ENCODE peak calls at places on chromosomes 12 and 14, in seven cellular contexts. T is HepG2, C is HCT116, N is K562, B is H1, Z is GM12878, M is SK-N-SH. U is an unnamed sample.

GRCh38 chr12:2876431-2877046 is 435 bp downstream of the FOXM1 start:
- DNase-seq in T (no peak), C (no peak), N (peak; percentile 47), B (no peak), Z (no peak), M (no peak), U (peak; percentile 31)

GRCh38 chr12:42213023-42213422 is 25.0 kb downstream of the YAF2 start:
- DNase-seq in T (no peak), C (no peak), N (no peak), B (no peak), Z (no peak), M (peak; percentile 51), U (no peak)

GRCh38 chr14:87055007-87055406 is 938.0 kb downstream of the GALC start:
- DNase-seq in T (no peak), C (no peak), N (no peak), B (no peak), Z (no peak), M (no peak), U (no peak)

GRCh38 chr12:126558219-126558618 is 1493.0 kb downstream of the AACS start:
- DNase-seq in T (no peak), C (no peak), N (no peak), B (no peak), Z (no peak), M (no peak), U (no peak)

GRCh38 chr14:74622257-74622656 is 10.2 kb upstream of the LTBP2 start:
- DNase-seq in T (no peak), C (no peak), N (no peak), B (no peak), Z (no peak), M (no peak), U (no peak)

GRCh38 chr14:77645520-77646230 is 29.2 kb upstream of the SPTLC2 start:
- DNase-seq in T (no peak), C (no peak), N (peak; percentile 37), B (no peak), Z (no peak), M (no peak), U (no peak)

GRCh38 chr12:80173465-80173864 is 74.1 kb downstream of the OTOGL start:
- DNase-seq in T (no peak), C (no peak), N (no peak), B (no peak), Z (no peak), M (no peak), U (no peak)

GRCh38 chr12:51428256-51428655 is 3.6 kb downstream of the SLC4A8 start:
- DNase-seq in T (no peak), C (no peak), N (no peak), B (no peak), Z (no peak), M (no peak), U (no peak)

GRCh38 chr14:85252011-85252410 is 277.9 kb upstream of the FLRT2 start:
- DNase-seq in T (no peak), C (no peak), N (no peak), B (no peak), Z (no peak), M (no peak), U (no peak)

GRCh38 chr12:54229624-54230212 is 40.9 kb upstream of the SMUG1 start:
- DNase-seq in T (no peak), C (peak; percentile 60), N (no peak), B (no peak), Z (no peak), M (no peak), U (no peak)

GRCh38 chr12:55940065-55940732 is 9.2 kb downstream of the DGKA start:
- DNase-seq in T (peak; percentile 69), C (peak; percentile 59), N (peak; percentile 87), B (peak; percentile 95), Z (peak; percentile 60), M (peak; percentile 90), U (peak; percentile 73)

GRCh38 chr12:96061864-96062453 is 26.6 kb upstream of the LTA4H start:
- DNase-seq in T (peak; percentile 54), C (peak; percentile 81), N (peak; percentile 59), B (peak; percentile 72), Z (peak; percentile 79), M (peak; percentile 69), U (peak; percentile 86)

GRCh38 chr12:109134186-109134917 is 18.0 kb downstream of the ACACB start:
- DNase-seq in T (no peak), C (peak; percentile 27), N (peak; percentile 65), B (peak; percentile 74), Z (no peak), M (peak; percentile 60), U (peak; percentile 52)

GRCh38 chr12:46825526-46826414 is at the start of gene SLC38A4:
- DNase-seq in T (peak; percentile 40), C (no peak), N (peak; percentile 38), B (peak; percentile 79), Z (no peak), M (peak; percentile 34), U (no peak)

GRCh38 chr12:700061-700460 is 36.8 kb upstream of the NINJ2 start:
- DNase-seq in T (peak; percentile 20), C (no peak), N (no peak), B (no peak), Z (no peak), M (no peak), U (no peak)

GRCh38 chr12:11684393-11684792 is 34.9 kb downstream of the ETV6 start:
- DNase-seq in T (no peak), C (no peak), N (no peak), B (no peak), Z (no peak), M (no peak), U (no peak)

GRCh38 chr14:69992564-69992963 is 113.3 kb downstream of the SMOC1 start:
- DNase-seq in T (no peak), C (no peak), N (no peak), B (no peak), Z (no peak), M (no peak), U (no peak)

GRCh38 chr14:104297721-104298401 is 159.5 kb downstream of the KIF26A start:
- DNase-seq in T (no peak), C (no peak), N (no peak), B (no peak), Z (no peak), M (no peak), U (no peak)

GRCh38 chr14:68591786-68592185 is 201.1 kb downstream of the ZFP36L1 start:
- DNase-seq in T (no peak), C (no peak), N (no peak), B (no peak), Z (no peak), M (no peak), U (no peak)

GRCh38 chr12:101485015-101485414 is 9.9 kb downstream of the SPIC start:
- DNase-seq in T (no peak), C (no peak), N (no peak), B (no peak), Z (no peak), M (no peak), U (no peak)

GRCh38 chr14:93984987-93985410 is 8.6 kb upstream of the ASB2 start:
- DNase-seq in T (peak; percentile 77), C (peak; percentile 60), N (peak; percentile 32), B (peak; percentile 65), Z (no peak), M (peak; percentile 47), U (peak; percentile 52)

GRCh38 chr12:66539451-66539850 is 139.4 kb downstream of the GRIP1 start:
- DNase-seq in T (no peak), C (no peak), N (no peak), B (no peak), Z (no peak), M (no peak), U (no peak)

GRCh38 chr14:59629384-59630158 is 53.0 kb upstream of the CCDC175 start:
- DNase-seq in T (no peak), C (no peak), N (no peak), B (no peak), Z (no peak), M (peak; percentile 45), U (no peak)

GRCh38 chr12:40336573-40337199 is 111.9 kb downstream of the LRRK2 start:
- DNase-seq in T (peak; percentile 2), C (no peak), N (no peak), B (no peak), Z (no peak), M (peak; percentile 37), U (peak; percentile 53)

GRCh38 chr12:7362734-7363133 is 58.9 kb downstream of the ACSM4 start:
- DNase-seq in T (no peak), C (no peak), N (no peak), B (no peak), Z (no peak), M (no peak), U (no peak)

DNA sequence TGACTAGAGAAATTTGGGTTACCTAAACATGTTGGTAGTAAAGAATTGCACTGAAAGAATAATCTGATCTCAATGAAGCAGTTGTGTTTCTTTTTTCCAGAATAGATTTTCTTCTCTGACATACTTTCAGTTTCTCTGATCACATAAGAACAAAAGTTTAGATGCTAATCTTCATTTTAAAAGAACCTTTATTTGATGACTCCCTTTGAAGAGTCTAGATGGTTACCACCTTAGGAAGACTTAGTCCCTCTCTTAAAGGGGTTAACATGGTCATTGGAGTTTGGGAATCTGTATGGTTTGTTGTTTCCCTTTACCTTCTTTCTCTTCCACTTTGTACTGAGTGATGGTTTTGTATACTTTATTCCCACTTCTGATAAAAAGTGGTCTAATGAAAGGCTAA is 58.7 kb downstream of the MON2 start:
- DNase-seq in T (no peak), C (no peak), N (no peak), B (no peak), Z (no peak), M (no peak), U (no peak)
- TF ChIP-seq JUND in T (no peak), C (no peak), N (no peak), B (no peak), Z (no peak), M (no peak), U (no peak)

DNA sequence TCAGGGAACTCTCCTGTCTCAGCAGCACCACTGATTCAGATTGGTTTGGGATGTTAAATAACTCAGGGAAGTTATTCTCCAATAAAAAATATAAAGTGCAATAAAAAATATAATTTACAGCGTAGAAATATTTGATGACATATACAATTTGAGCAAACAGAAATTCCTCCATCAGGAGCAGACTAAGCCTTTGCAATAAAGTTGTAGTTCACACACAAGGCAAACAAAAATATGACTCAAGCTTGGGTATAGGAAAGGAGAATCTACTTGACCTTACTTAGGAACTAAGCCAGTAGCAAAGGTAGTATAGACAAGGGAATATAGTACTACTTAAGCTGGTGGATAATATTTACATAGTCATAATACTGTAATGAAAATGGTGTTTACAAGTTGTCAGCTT is 264.1 kb downstream of the KIF21A start:
- DNase-seq in T (no peak), C (no peak), N (no peak), B (no peak), Z (no peak), M (no peak), U (no peak)
- TF ChIP-seq JUND in T (no peak), C (no peak), N (no peak), B (no peak), Z (no peak), M (no peak), U (no peak)

DNA sequence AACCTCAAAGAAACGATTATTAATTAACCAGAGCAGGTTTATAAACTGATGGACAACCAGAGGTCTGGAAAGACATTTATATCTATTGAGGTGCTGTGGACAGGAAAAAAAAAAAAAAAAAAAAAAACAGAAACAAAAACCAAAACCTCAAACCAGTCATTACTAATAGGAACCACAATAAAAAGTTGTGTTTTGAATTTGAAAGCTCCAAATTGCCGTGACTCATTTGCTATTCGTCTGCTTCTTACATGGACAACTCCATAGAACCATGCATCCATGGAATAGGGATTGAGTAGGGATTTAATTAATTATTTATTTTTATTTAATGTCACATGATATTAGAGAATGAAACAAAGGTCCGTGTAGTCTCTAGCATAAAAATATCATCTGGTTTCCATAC is 134.1 kb upstream of the SSTR1 start:
- DNase-seq in T (no peak), C (no peak), N (no peak), B (no peak), Z (no peak), M (no peak), U (no peak)
- TF ChIP-seq JUND in T (no peak), C (no peak), N (no peak), B (no peak), Z (no peak), M (no peak), U (no peak)

GRCh38 chr12:105738036-105738435 is 400.7 kb downstream of the NUAK1 start:
- DNase-seq in T (no peak), C (no peak), N (no peak), B (no peak), Z (no peak), M (no peak), U (no peak)
- TF ChIP-seq JUND in T (no peak), C (no peak), N (no peak), B (no peak), Z (no peak), M (no peak), U (no peak)

U was measured in T47D.